ENCODE peak calls at places on chromosomes 12 and 14, in seven cellular contexts. P is K562, J is SK-N-SH, N is HCT116, R is H1, G is GM12878, Z is HepG2. E is an unnamed sample.

GRCh38 chr12:71958993-71959588 is 20.4 kb downstream of the TPH2 start:
- DNase-seq in R (no peak), Z (no peak), N (no peak), G (no peak), P (no peak), J (no peak), E (peak; percentile 16)

GRCh38 chr14:78764240-78764639 is 594.1 kb downstream of the NRXN3 start:
- DNase-seq in Z (no peak), P (no peak), J (no peak), R (no peak), G (no peak), N (no peak), E (no peak)

GRCh38 chr14:51210594-51210993 is 29.5 kb upstream of the TMX1 start:
- DNase-seq in P (no peak), Z (no peak), N (no peak), J (no peak), G (no peak), R (no peak), E (no peak)

GRCh38 chr12:26128180-26128579 is 3.3 kb upstream of the BHLHE41 start:
- DNase-seq in J (no peak), G (no peak), Z (no peak), R (no peak), P (no peak), N (no peak), E (no peak)

GRCh38 chr12:109648446-109648980 is 65.1 kb upstream of the FAM222A start:
- DNase-seq in R (no peak), P (no peak), J (no peak), G (no peak), N (no peak), Z (no peak), E (no peak)

GRCh38 chr14:53900499-53900898 is 56.1 kb downstream of the BMP4 start:
- DNase-seq in J (no peak), Z (no peak), N (no peak), R (no peak), P (no peak), G (no peak), E (no peak)

GRCh38 chr12:98423963-98424362 is 91.4 kb upstream of the TMPO start:
- DNase-seq in N (no peak), Z (no peak), R (no peak), G (no peak), P (no peak), J (no peak), E (no peak)

GRCh38 chr14:75223664-75224154 is 47.3 kb upstream of the TMED10 start:
- DNase-seq in G (peak; percentile 75), N (no peak), R (no peak), J (no peak), P (peak; percentile 34), Z (no peak), E (no peak)

GRCh38 chr12:65965358-65965757 is 141.1 kb downstream of the HMGA2 start:
- DNase-seq in P (no peak), G (no peak), J (no peak), Z (no peak), N (no peak), R (no peak), E (no peak)

GRCh38 chr14:69010632-69011031 is 31.5 kb upstream of the ACTN1 start:
- DNase-seq in P (no peak), J (no peak), G (no peak), R (no peak), N (no peak), Z (no peak), E (no peak)

GRCh38 chr14:69005432-69006148 is 26.5 kb upstream of the ACTN1 start:
- DNase-seq in R (no peak), P (peak; percentile 20), N (peak; percentile 47), J (peak; percentile 26), G (no peak), Z (peak; percentile 57), E (no peak)

GRCh38 chr14:69004731-69005431 is 25.8 kb upstream of the ACTN1 start:
- DNase-seq in G (no peak), Z (no peak), R (no peak), J (no peak), N (no peak), P (no peak), E (no peak)

GRCh38 chr14:69006346-69006745 is 27.2 kb upstream of the ACTN1 start:
- DNase-seq in J (no peak), R (no peak), G (no peak), Z (no peak), N (no peak), P (peak; percentile 10), E (no peak)

DNA sequence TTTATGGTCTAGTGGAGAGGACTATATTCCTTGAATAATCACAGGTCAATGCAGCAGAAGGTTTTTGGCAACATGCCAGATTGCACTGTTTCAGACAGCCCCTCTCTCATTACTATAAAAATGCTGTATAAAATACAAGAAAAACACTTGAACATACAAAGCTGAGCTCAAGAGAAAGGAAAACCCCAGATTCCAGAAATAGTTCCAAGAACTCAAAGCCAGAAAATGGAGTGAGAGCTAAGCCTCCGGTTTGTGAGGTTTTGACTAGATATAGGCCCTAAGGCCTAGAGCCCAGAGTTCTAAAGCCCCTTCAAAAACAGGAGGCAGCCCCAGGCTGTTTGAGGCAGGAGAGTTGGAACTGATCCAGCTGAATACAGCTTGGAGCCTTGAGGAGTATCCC is 29.3 kb upstream of the ACTN1 start:
- DNase-seq in N (no peak), R (no peak), P (no peak), G (no peak), Z (no peak), J (no peak), E (no peak)
- TF ChIP-seq JUND in N (no peak), R (no peak), P (no peak), G (no peak), Z (no peak), J (no peak), E (no peak)

GRCh38 chr12:24565300-24565699 is 383.6 kb downstream of the BCAT1 start:
- DNase-seq in Z (no peak), R (no peak), N (no peak), P (no peak), G (no peak), J (no peak), E (no peak)

GRCh38 chr12:24561411-24561871 is 387.5 kb downstream of the BCAT1 start:
- DNase-seq in Z (no peak), N (no peak), G (no peak), J (no peak), P (no peak), R (no peak), E (no peak)

GRCh38 chr12:24561882-24562760 is 386.8 kb downstream of the BCAT1 start:
- DNase-seq in G (no peak), P (no peak), J (peak; percentile 75), R (no peak), Z (no peak), N (no peak), E (peak; percentile 39)

GRCh38 chr12:24560867-24561266 is 388.0 kb downstream of the BCAT1 start:
- DNase-seq in R (no peak), P (no peak), G (no peak), J (no peak), Z (no peak), N (no peak), E (no peak)

DNA sequence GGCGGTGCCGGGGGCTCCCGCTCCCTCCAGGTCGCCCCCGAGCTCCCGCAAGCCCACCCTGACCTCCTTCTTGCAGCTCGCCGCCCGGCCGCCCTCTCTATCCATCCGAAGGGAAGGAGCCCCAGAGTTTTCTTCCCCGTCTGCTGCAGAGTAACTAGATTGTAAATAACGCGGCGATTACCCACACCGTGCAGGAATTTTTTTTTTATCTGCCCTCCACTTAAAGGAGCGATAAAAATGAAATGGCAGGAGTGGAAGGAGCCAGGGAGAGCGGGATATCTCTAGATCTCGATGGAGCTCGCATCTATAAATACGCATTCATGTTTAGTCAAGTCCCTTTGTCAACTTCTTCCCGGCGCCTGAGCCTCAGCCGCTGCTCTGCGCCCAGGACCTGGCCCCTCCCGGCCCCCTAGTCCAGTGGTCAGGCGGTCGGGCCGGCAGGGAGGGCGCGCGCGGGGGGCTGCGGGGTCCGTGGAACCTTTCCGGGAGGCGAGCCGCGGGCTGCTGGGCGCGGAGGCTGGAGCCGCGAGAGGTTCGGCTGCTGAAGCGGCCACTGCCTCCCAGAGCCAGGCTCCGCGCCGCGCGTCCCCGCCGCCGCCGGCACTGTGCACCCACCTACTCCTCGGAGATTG is 386.0 kb downstream of the BCAT1 start:
- DNase-seq in P (no peak), Z (no peak), J (peak; percentile 75), R (no peak), N (no peak), G (no peak), E (peak; percentile 54)
- TF ChIP-seq JUND in P (no peak), Z (no peak), J (no peak), R (no peak), N (no peak), G (no peak), E (no peak)

GRCh38 chr12:113184900-113185179 is 438 bp downstream of the DDX54 start:
- DNase-seq in R (peak; percentile 61), P (peak; percentile 94), Z (peak; percentile 84), G (peak; percentile 81), N (peak; percentile 76), J (peak; percentile 93), E (peak; percentile 93)

GRCh38 chr12:113185180-113186032 is at the start of the genes DDX54 and RITA1:
- DNase-seq in Z (peak; percentile 92), G (no peak), J (peak; percentile 90), R (peak; percentile 81), P (peak; percentile 87), N (peak; percentile 78), E (peak; percentile 90)

GRCh38 chr12:113186033-113186365 is 478 bp downstream of the RITA1 start:
- DNase-seq in R (no peak), J (no peak), Z (peak; percentile 31), P (peak; percentile 65), G (no peak), N (no peak), E (no peak)

GRCh38 chr12:113183030-113183589 is 2.2 kb downstream of the DDX54 start:
- DNase-seq in P (no peak), G (no peak), Z (no peak), N (no peak), R (no peak), J (no peak), E (no peak)

GRCh38 chr12:113184098-113184899 is 979 bp downstream of the DDX54 start:
- DNase-seq in P (no peak), R (no peak), G (no peak), N (peak; percentile 65), Z (no peak), J (no peak), E (no peak)
- TF ChIP-seq JUND in P (no peak), R (no peak), G (no peak), N (no peak), Z (no peak), J (no peak), E (no peak)

DNA sequence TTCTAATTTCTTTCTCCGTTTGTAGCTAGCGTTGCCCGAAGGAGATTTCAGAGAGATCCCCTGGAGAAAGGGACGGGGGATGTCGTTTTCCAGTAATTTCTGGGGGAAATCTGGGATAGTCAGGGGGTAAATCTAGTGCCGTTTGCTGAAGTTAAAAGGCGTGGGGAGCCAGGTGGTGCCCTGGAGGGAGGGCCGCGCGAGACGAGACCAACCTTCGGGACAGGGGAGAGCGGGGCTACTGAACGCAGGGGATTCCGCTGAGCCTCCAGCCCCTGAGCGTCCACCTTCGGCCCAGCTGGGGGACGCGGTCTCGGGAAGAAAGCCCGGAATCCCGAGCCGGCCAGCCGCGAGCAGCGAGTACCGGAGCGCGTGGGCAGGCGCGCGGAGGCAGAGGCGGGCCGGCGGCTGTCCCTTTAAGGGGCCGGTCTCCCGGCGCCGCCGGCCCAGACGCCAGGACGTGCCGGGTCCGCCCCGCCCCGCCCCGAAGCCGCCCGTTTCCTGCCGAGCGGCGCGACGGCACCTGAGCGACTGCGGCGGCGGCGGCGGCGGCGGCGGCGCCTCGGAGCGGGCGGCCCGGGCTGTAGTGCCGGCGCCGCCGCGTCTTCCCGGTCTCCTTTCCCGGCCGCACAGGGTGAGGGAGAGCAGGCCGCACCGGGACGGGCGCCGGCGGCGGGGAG is at the start of gene KTN1:
- DNase-seq in N (peak; percentile 48), R (no peak), G (no peak), Z (peak; percentile 50), P (peak; percentile 80), J (peak; percentile 94), E (peak; percentile 92)
- TF ChIP-seq JUND in N (no peak), R (no peak), G (peak; percentile 95), Z (no peak), P (no peak), J (no peak), E (no peak)